ENCODE peak calls at places on chromosomes 5 and 9, in four cellular contexts. One of them, this sample, is unnamed.

GRCh38 chr5:176183321-176184074 is 54.7 kb upstream of the SIMC1 start:
- DNase-seq in endodermal cell: peak; percentile 79
- DNase-seq in cardiac muscle cell: no peak
- DNase-seq in body of pancreas: no peak
- DNase-seq in this sample: no peak

GRCh38 chr5:168706655-168707069 is 127.5 kb upstream of the PANK3 start:
- DNase-seq in endodermal cell: peak; percentile 87
- DNase-seq in cardiac muscle cell: peak; percentile 72
- DNase-seq in body of pancreas: peak; percentile 19
- DNase-seq in this sample: peak; percentile 44

GRCh38 chr5:179313849-179314521 is 31.3 kb downstream of the ADAMTS2 start:
- DNase-seq in body of pancreas: peak; percentile 60
- DNase-seq in cardiac muscle cell: no peak
- DNase-seq in endodermal cell: no peak
- DNase-seq in this sample: peak; percentile 96

GRCh38 chr5:60024104-60024503 is 130.6 kb upstream of the PDE4D start:
- DNase-seq in body of pancreas: no peak
- DNase-seq in endodermal cell: no peak
- DNase-seq in cardiac muscle cell: no peak
- DNase-seq in this sample: no peak

GRCh38 chr5:78542321-78542840 is 106.2 kb downstream of the LHFPL2 start:
- DNase-seq in endodermal cell: peak; percentile 54
- DNase-seq in cardiac muscle cell: no peak
- DNase-seq in body of pancreas: no peak
- DNase-seq in this sample: no peak

GRCh38 chr5:177446184-177447065 is at the start of gene PRR7:
- DNase-seq in cardiac muscle cell: peak; percentile 78
- DNase-seq in endodermal cell: peak; percentile 81
- DNase-seq in body of pancreas: peak; percentile 74
- DNase-seq in this sample: peak; percentile 91

GRCh38 chr9:95793924-95794828 is 81.3 kb upstream of the ERCC6L2 start:
- DNase-seq in endodermal cell: no peak
- DNase-seq in body of pancreas: no peak
- DNase-seq in cardiac muscle cell: no peak
- DNase-seq in this sample: no peak

GRCh38 chr5:134526483-134527155 is 1.1 kb downstream of the JADE2 start:
- DNase-seq in body of pancreas: peak; percentile 86
- DNase-seq in cardiac muscle cell: peak; percentile 74
- DNase-seq in endodermal cell: peak; percentile 97
- DNase-seq in this sample: peak; percentile 93

GRCh38 chr5:111574316-111574715 is 62.0 kb upstream of the STARD4 start:
- DNase-seq in body of pancreas: no peak
- DNase-seq in cardiac muscle cell: no peak
- DNase-seq in endodermal cell: no peak
- DNase-seq in this sample: no peak

GRCh38 chr9:121445986-121446385 is 53.7 kb downstream of the GGTA1 start:
- DNase-seq in body of pancreas: no peak
- DNase-seq in cardiac muscle cell: no peak
- DNase-seq in endodermal cell: peak; percentile 73
- DNase-seq in this sample: no peak

GRCh38 chr9:7405924-7406604 is 393.5 kb downstream of the DMAC1 start:
- DNase-seq in endodermal cell: no peak
- DNase-seq in body of pancreas: no peak
- DNase-seq in cardiac muscle cell: no peak
- DNase-seq in this sample: no peak

GRCh38 chr9:84397822-84398221 is 57.3 kb upstream of the SLC28A3 start:
- DNase-seq in cardiac muscle cell: no peak
- DNase-seq in endodermal cell: no peak
- DNase-seq in body of pancreas: no peak
- DNase-seq in this sample: no peak

GRCh38 chr9:110744753-110745522 is 76.3 kb downstream of the MUSK start:
- DNase-seq in body of pancreas: peak; percentile 6
- DNase-seq in cardiac muscle cell: peak; percentile 19
- DNase-seq in endodermal cell: peak; percentile 57
- DNase-seq in this sample: peak; percentile 46

GRCh38 chr5:83509535-83509934 is 38.0 kb downstream of the VCAN start:
- DNase-seq in cardiac muscle cell: peak; percentile 40
- DNase-seq in endodermal cell: no peak
- DNase-seq in body of pancreas: no peak
- DNase-seq in this sample: peak; percentile 63

GRCh38 chr5:137279631-137280236 is 219.4 kb downstream of the SPOCK1 start:
- DNase-seq in body of pancreas: no peak
- DNase-seq in endodermal cell: no peak
- DNase-seq in cardiac muscle cell: no peak
- DNase-seq in this sample: no peak

GRCh38 chr5:177496111-177497010 is 1.0 kb downstream of the PDLIM7 start:
- DNase-seq in cardiac muscle cell: peak; percentile 96
- DNase-seq in endodermal cell: peak; percentile 95
- DNase-seq in body of pancreas: peak; percentile 57
- DNase-seq in this sample: peak; percentile 86

GRCh38 chr5:129363991-129364390 is 96.1 kb upstream of the ADAMTS19 start:
- DNase-seq in endodermal cell: no peak
- DNase-seq in body of pancreas: no peak
- DNase-seq in cardiac muscle cell: no peak
- DNase-seq in this sample: no peak

GRCh38 chr5:171315925-171316257 is 6.8 kb downstream of the TLX3 start:
- DNase-seq in cardiac muscle cell: no peak
- DNase-seq in endodermal cell: no peak
- DNase-seq in body of pancreas: no peak
- DNase-seq in this sample: no peak
- H3K27me3 ChIP-seq in cardiac muscle cell: peaks cover 100% of the 10 kb centered on the region
- H3K27me3 ChIP-seq in endodermal cell: peaks cover 100% of the 10 kb centered on the region
- H3K27me3 ChIP-seq in body of pancreas: peaks cover 77% of the 10 kb centered on the region
- H3K27me3 ChIP-seq in this sample: no peaks in the 10 kb centered on the region

DNA sequence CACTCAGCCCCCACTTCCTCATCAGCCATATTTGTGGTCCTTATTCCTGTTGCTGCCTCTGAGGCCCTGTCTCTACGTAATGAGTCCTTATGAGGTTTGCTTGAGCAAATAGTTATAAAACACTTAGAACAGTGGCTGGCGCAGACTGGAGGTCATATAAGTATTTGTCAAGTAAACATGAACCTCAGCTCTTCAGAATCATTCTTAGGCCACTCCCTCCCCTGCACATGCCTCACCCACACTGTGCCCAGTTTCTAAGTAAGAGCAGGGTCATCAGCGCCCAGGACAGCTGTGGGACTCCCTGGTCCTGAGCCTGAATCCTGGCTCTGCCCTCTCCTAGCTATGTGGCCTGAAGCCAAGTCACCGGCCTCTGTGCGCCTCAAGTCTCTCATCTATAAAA is 4.0 kb downstream of the ST6GALNAC4 start:
- DNase-seq in endodermal cell: no peak
- DNase-seq in cardiac muscle cell: no peak
- DNase-seq in body of pancreas: peak; percentile 46
- DNase-seq in this sample: peak; percentile 32
- H3K4me1 ChIP-seq in endodermal cell: no peaks in the 10 kb centered on the region
- H3K4me1 ChIP-seq in cardiac muscle cell: peaks cover 8% of the 10 kb centered on the region
- H3K4me1 ChIP-seq in body of pancreas: peaks cover 39% of the 10 kb centered on the region
- H3K4me1 ChIP-seq in this sample: peaks cover 7% of the 10 kb centered on the region

GRCh38 chr5:172724658-172725183 is 46.3 kb downstream of the DUSP1 start:
- DNase-seq in endodermal cell: no peak
- DNase-seq in cardiac muscle cell: no peak
- DNase-seq in body of pancreas: no peak
- DNase-seq in this sample: no peak
- H3K27me3 ChIP-seq in endodermal cell: peaks cover 77% of the 10 kb centered on the region
- H3K27me3 ChIP-seq in cardiac muscle cell: peaks cover 10% of the 10 kb centered on the region
- H3K27me3 ChIP-seq in body of pancreas: no peaks in the 10 kb centered on the region
- H3K27me3 ChIP-seq in this sample: no peaks in the 10 kb centered on the region

GRCh38 chr5:141960018-141960417 is 2.0 kb upstream of the PCDH12 start:
- DNase-seq in body of pancreas: no peak
- DNase-seq in endodermal cell: no peak
- DNase-seq in cardiac muscle cell: peak; percentile 8
- DNase-seq in this sample: peak; percentile 64
- H3K4me1 ChIP-seq in body of pancreas: no peaks in the 10 kb centered on the region
- H3K4me1 ChIP-seq in endodermal cell: no peaks in the 10 kb centered on the region
- H3K4me1 ChIP-seq in cardiac muscle cell: peaks cover 7% of the 10 kb centered on the region
- H3K4me1 ChIP-seq in this sample: peaks cover 5% of the 10 kb centered on the region

DNA sequence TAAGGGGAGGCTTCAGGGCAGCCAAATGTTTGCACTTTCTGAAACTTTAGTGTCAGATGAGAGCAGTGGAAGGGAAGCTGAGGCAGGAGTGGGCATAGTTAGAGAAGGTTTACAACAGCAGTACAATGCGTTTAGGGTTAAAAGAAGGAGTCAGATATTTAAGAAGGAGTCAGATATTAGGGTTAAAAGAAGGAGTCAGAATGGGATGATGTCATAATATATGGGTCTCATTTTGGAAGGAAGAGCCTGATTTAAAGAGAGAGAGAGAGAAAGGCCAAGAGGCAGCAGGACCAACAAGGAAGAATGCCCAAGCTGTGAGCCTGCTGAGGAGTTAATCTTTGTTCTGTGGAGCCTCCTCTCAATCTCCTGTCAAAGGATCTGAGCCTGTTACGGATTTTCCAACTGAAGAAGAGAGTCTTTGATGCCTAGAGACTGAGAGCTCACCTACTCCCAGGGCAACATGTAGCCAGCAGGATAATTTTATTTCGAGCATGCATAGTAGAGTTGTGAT is 9.5 kb downstream of the ISL1 start:
- DNase-seq in body of pancreas: no peak
- DNase-seq in endodermal cell: peak; percentile 73
- DNase-seq in cardiac muscle cell: peak; percentile 19
- DNase-seq in this sample: no peak
- H3K27me3 ChIP-seq in body of pancreas: peaks cover 8% of the 10 kb centered on the region
- H3K27me3 ChIP-seq in endodermal cell: peaks cover 97% of the 10 kb centered on the region
- H3K27me3 ChIP-seq in cardiac muscle cell: peaks cover 50% of the 10 kb centered on the region
- H3K27me3 ChIP-seq in this sample: peaks cover 5% of the 10 kb centered on the region

DNA sequence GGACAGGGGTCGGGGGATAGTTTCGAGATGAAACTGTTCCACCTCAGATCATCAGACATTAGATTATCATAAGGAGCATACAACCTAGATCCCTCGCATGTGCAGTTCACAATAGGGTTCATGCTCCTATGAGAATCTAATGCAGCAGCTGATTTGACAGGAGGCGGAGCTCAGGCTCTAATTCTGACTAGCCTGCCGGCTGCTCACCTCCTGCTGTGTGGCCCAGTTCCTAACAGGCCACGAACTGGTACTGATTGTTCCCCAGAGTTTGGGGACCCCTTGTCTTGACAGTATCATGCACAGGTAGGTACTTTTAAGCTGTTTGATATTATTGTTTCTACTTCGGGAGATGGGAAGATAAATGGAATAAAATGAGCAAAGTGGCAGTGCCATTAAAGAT is 66.9 kb downstream of the ZCCHC7 start:
- DNase-seq in cardiac muscle cell: no peak
- DNase-seq in body of pancreas: no peak
- DNase-seq in endodermal cell: no peak
- DNase-seq in this sample: no peak
- H3K4me1 ChIP-seq in cardiac muscle cell: peaks cover 6% of the 10 kb centered on the region
- H3K4me1 ChIP-seq in body of pancreas: no peaks in the 10 kb centered on the region
- H3K4me1 ChIP-seq in endodermal cell: peaks cover 13% of the 10 kb centered on the region
- H3K4me1 ChIP-seq in this sample: no peaks in the 10 kb centered on the region

GRCh38 chr9:115042781-115043509 is 75.0 kb downstream of the TNC start:
- DNase-seq in cardiac muscle cell: no peak
- DNase-seq in endodermal cell: no peak
- DNase-seq in body of pancreas: no peak
- DNase-seq in this sample: no peak
- H3K27me3 ChIP-seq in cardiac muscle cell: no peaks in the 10 kb centered on the region
- H3K27me3 ChIP-seq in endodermal cell: no peaks in the 10 kb centered on the region
- H3K27me3 ChIP-seq in body of pancreas: no peaks in the 10 kb centered on the region
- H3K27me3 ChIP-seq in this sample: no peaks in the 10 kb centered on the region

GRCh38 chr9:134335095-134335489 is 8.8 kb downstream of the RXRA start:
- DNase-seq in endodermal cell: no peak
- DNase-seq in cardiac muscle cell: no peak
- DNase-seq in body of pancreas: no peak
- DNase-seq in this sample: no peak

GRCh38 chr9:134337469-134337868 is 11.2 kb downstream of the RXRA start:
- DNase-seq in body of pancreas: no peak
- DNase-seq in endodermal cell: no peak
- DNase-seq in cardiac muscle cell: no peak
- DNase-seq in this sample: no peak

GRCh38 chr9:134336924-134337323 is 10.7 kb downstream of the RXRA start:
- DNase-seq in cardiac muscle cell: no peak
- DNase-seq in body of pancreas: no peak
- DNase-seq in endodermal cell: no peak
- DNase-seq in this sample: no peak

GRCh38 chr9:134335490-134336173 is 9.4 kb downstream of the RXRA start:
- DNase-seq in cardiac muscle cell: no peak
- DNase-seq in body of pancreas: no peak
- DNase-seq in endodermal cell: no peak
- DNase-seq in this sample: no peak

DNA sequence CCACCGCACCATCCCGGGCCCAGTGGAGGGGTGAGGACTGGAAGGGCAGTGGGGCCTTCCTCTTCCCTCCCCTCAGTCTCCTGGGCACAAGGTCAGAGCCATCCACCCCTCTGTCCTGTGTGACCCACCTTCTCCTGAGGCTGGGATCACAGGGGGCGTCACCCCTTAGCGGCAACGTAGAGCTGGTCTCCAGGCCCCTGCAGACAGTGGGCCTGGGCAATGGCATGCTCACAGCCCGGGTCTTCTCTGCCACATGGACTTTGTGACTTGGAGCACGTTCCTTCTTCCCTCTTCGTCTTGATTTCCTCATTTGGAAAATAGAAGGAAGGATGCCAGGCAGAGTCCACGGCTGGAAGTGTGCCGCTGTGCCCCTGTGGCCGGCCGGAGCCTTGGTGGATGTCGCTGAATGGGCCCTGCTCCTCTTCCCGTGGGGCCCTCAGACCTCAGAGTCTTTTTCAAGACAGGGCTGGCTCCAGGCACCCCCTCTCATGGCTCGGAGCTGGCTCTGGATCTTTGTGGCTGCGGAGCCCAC is 10.0 kb downstream of the RXRA start:
- DNase-seq in endodermal cell: no peak
- DNase-seq in body of pancreas: no peak
- DNase-seq in cardiac muscle cell: no peak
- DNase-seq in this sample: no peak
- H3K4me1 ChIP-seq in endodermal cell: peaks cover 13% of the 10 kb centered on the region
- H3K4me1 ChIP-seq in body of pancreas: peaks cover 99% of the 10 kb centered on the region
- H3K4me1 ChIP-seq in cardiac muscle cell: peaks cover 25% of the 10 kb centered on the region
- H3K4me1 ChIP-seq in this sample: peaks cover 60% of the 10 kb centered on the region

DNA sequence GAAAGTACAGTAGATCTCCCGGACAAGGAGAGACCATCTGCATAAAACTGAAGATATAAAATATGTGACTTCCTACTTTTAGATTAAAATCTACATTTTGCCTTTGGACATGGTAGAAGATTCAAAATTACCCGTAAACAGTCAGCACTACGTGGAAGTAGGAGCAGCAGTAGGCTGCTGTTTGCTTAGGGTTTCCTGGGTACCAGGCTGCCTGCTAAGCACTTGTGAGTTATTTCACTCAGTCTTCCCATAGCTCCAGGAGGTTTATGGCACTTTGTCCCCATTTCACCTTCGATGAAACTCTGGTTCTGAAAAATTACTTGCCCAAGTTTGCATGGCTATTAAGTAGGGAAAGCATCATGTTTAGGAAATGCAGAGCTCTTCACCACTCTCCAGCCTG is 92.6 kb downstream of the STK32A start:
- DNase-seq in endodermal cell: no peak
- DNase-seq in body of pancreas: no peak
- DNase-seq in cardiac muscle cell: no peak
- DNase-seq in this sample: no peak
- H3K27me3 ChIP-seq in endodermal cell: no peaks in the 10 kb centered on the region
- H3K27me3 ChIP-seq in body of pancreas: no peaks in the 10 kb centered on the region
- H3K27me3 ChIP-seq in cardiac muscle cell: no peaks in the 10 kb centered on the region
- H3K27me3 ChIP-seq in this sample: no peaks in the 10 kb centered on the region

This sample was measured in right cardiac atrium.